ENCODE peak calls at places on chromosomes 5 and 9, in nine cellular contexts. One of them, this sample, is unnamed.

GRCh38 chr5:107154598-107154997 is 516.1 kb downstream of the EFNA5 start:
- DNase-seq in bronchial epithelial cell: no peak
- DNase-seq in esophagus squamous epithelium: no peak
- DNase-seq in HCT116: no peak
- DNase-seq in Panc1: no peak
- DNase-seq in right cardiac atrium: no peak
- DNase-seq in HAP-1: no peak
- DNase-seq in transverse colon: no peak
- DNase-seq in astrocyte of the cerebellum: no peak
- DNase-seq in this sample: no peak

GRCh38 chr9:105063665-105064247 is 135.8 kb upstream of the ABCA1 start:
- DNase-seq in bronchial epithelial cell: peak
- DNase-seq in esophagus squamous epithelium: no peak
- DNase-seq in HCT116: no peak
- DNase-seq in Panc1: no peak
- DNase-seq in right cardiac atrium: peak
- DNase-seq in HAP-1: no peak
- DNase-seq in transverse colon: peak
- DNase-seq in astrocyte of the cerebellum: peak
- DNase-seq in this sample: peak

GRCh38 chr5:158640581-158640980 is 459.1 kb downstream of the EBF1 start:
- DNase-seq in bronchial epithelial cell: peak
- DNase-seq in esophagus squamous epithelium: no peak
- DNase-seq in HCT116: no peak
- DNase-seq in Panc1: no peak
- DNase-seq in right cardiac atrium: no peak
- DNase-seq in HAP-1: no peak
- DNase-seq in transverse colon: no peak
- DNase-seq in astrocyte of the cerebellum: no peak
- DNase-seq in this sample: no peak

GRCh38 chr5:153523196-153523595 is 32.7 kb downstream of the GRIA1 start:
- DNase-seq in bronchial epithelial cell: no peak
- DNase-seq in esophagus squamous epithelium: no peak
- DNase-seq in HCT116: no peak
- DNase-seq in Panc1: no peak
- DNase-seq in right cardiac atrium: no peak
- DNase-seq in HAP-1: no peak
- DNase-seq in transverse colon: no peak
- DNase-seq in astrocyte of the cerebellum: no peak
- DNase-seq in this sample: no peak

GRCh38 chr5:109865636-109866035 is 175.9 kb downstream of the MAN2A1 start:
- DNase-seq in bronchial epithelial cell: peak
- DNase-seq in esophagus squamous epithelium: no peak
- DNase-seq in HCT116: no peak
- DNase-seq in Panc1: peak
- DNase-seq in right cardiac atrium: no peak
- DNase-seq in HAP-1: peak
- DNase-seq in transverse colon: no peak
- DNase-seq in astrocyte of the cerebellum: peak
- DNase-seq in this sample: no peak

GRCh38 chr9:81559741-81560140 is 129.6 kb downstream of the TLE1 start:
- DNase-seq in bronchial epithelial cell: peak
- DNase-seq in esophagus squamous epithelium: no peak
- DNase-seq in HCT116: peak
- DNase-seq in Panc1: no peak
- DNase-seq in right cardiac atrium: no peak
- DNase-seq in HAP-1: no peak
- DNase-seq in transverse colon: no peak
- DNase-seq in astrocyte of the cerebellum: peak
- DNase-seq in this sample: no peak

GRCh38 chr5:167871091-167871490 is 420.4 kb upstream of the WWC1 start:
- DNase-seq in bronchial epithelial cell: no peak
- DNase-seq in esophagus squamous epithelium: no peak
- DNase-seq in HCT116: no peak
- DNase-seq in Panc1: no peak
- DNase-seq in right cardiac atrium: no peak
- DNase-seq in HAP-1: no peak
- DNase-seq in transverse colon: no peak
- DNase-seq in astrocyte of the cerebellum: no peak
- DNase-seq in this sample: no peak

GRCh38 chr9:4113711-4114110 is 186.2 kb downstream of the GLIS3 start:
- DNase-seq in bronchial epithelial cell: no peak
- DNase-seq in esophagus squamous epithelium: no peak
- DNase-seq in HCT116: no peak
- DNase-seq in Panc1: no peak
- DNase-seq in right cardiac atrium: no peak
- DNase-seq in HAP-1: no peak
- DNase-seq in transverse colon: no peak
- DNase-seq in astrocyte of the cerebellum: peak
- DNase-seq in this sample: no peak

GRCh38 chr5:134142088-134142487 is 27.6 kb downstream of the TCF7 start:
- DNase-seq in bronchial epithelial cell: no peak
- DNase-seq in esophagus squamous epithelium: no peak
- DNase-seq in HCT116: no peak
- DNase-seq in Panc1: no peak
- DNase-seq in right cardiac atrium: no peak
- DNase-seq in HAP-1: no peak
- DNase-seq in transverse colon: no peak
- DNase-seq in astrocyte of the cerebellum: no peak
- DNase-seq in this sample: no peak

GRCh38 chr9:86945868-86946711 is 1.2 kb downstream of the GAS1 start:
- DNase-seq in bronchial epithelial cell: peak
- DNase-seq in esophagus squamous epithelium: peak
- DNase-seq in HCT116: no peak
- DNase-seq in Panc1: no peak
- DNase-seq in right cardiac atrium: peak
- DNase-seq in HAP-1: no peak
- DNase-seq in transverse colon: peak
- DNase-seq in astrocyte of the cerebellum: no peak
- DNase-seq in this sample: peak

GRCh38 chr9:72363226-72363625 is 1.8 kb downstream of the ZFAND5 start:
- DNase-seq in bronchial epithelial cell: no peak
- DNase-seq in esophagus squamous epithelium: no peak
- DNase-seq in HCT116: no peak
- DNase-seq in Panc1: no peak
- DNase-seq in right cardiac atrium: no peak
- DNase-seq in HAP-1: no peak
- DNase-seq in transverse colon: no peak
- DNase-seq in astrocyte of the cerebellum: no peak
- DNase-seq in this sample: no peak

GRCh38 chr9:77210116-77210515 is 32.8 kb downstream of the VPS13A start:
- DNase-seq in bronchial epithelial cell: no peak
- DNase-seq in esophagus squamous epithelium: no peak
- DNase-seq in HCT116: no peak
- DNase-seq in Panc1: no peak
- DNase-seq in right cardiac atrium: no peak
- DNase-seq in HAP-1: no peak
- DNase-seq in transverse colon: no peak
- DNase-seq in astrocyte of the cerebellum: no peak
- DNase-seq in this sample: no peak

GRCh38 chr9:75903785-75904360 is 13.4 kb downstream of the PCSK5 start:
- DNase-seq in bronchial epithelial cell: peak
- DNase-seq in esophagus squamous epithelium: no peak
- DNase-seq in HCT116: peak
- DNase-seq in Panc1: no peak
- DNase-seq in right cardiac atrium: no peak
- DNase-seq in HAP-1: no peak
- DNase-seq in transverse colon: peak
- DNase-seq in astrocyte of the cerebellum: peak
- DNase-seq in this sample: no peak

GRCh38 chr9:69171049-69171448 is 3.0 kb upstream of the TJP2 start:
- DNase-seq in bronchial epithelial cell: peak
- DNase-seq in esophagus squamous epithelium: no peak
- DNase-seq in HCT116: no peak
- DNase-seq in Panc1: no peak
- DNase-seq in right cardiac atrium: no peak
- DNase-seq in HAP-1: no peak
- DNase-seq in transverse colon: no peak
- DNase-seq in astrocyte of the cerebellum: no peak
- DNase-seq in this sample: no peak

GRCh38 chr9:69171517-69171916 is 2.6 kb upstream of the TJP2 start:
- DNase-seq in bronchial epithelial cell: no peak
- DNase-seq in esophagus squamous epithelium: no peak
- DNase-seq in HCT116: no peak
- DNase-seq in Panc1: no peak
- DNase-seq in right cardiac atrium: no peak
- DNase-seq in HAP-1: no peak
- DNase-seq in transverse colon: no peak
- DNase-seq in astrocyte of the cerebellum: no peak
- DNase-seq in this sample: no peak

GRCh38 chr9:69173891-69174644 is at the start of gene TJP2:
- DNase-seq in bronchial epithelial cell: peak
- DNase-seq in esophagus squamous epithelium: no peak
- DNase-seq in HCT116: no peak
- DNase-seq in Panc1: no peak
- DNase-seq in right cardiac atrium: peak
- DNase-seq in HAP-1: peak
- DNase-seq in transverse colon: peak
- DNase-seq in astrocyte of the cerebellum: no peak
- DNase-seq in this sample: peak

GRCh38 chr9:69173497-69173890 is 583 bp upstream of the TJP2 start:
- DNase-seq in bronchial epithelial cell: no peak
- DNase-seq in esophagus squamous epithelium: no peak
- DNase-seq in HCT116: no peak
- DNase-seq in Panc1: no peak
- DNase-seq in right cardiac atrium: no peak
- DNase-seq in HAP-1: no peak
- DNase-seq in transverse colon: no peak
- DNase-seq in astrocyte of the cerebellum: no peak
- DNase-seq in this sample: no peak

GRCh38 chr9:69172895-69173294 is 1.2 kb upstream of the TJP2 start:
- DNase-seq in bronchial epithelial cell: peak
- DNase-seq in esophagus squamous epithelium: no peak
- DNase-seq in HCT116: no peak
- DNase-seq in Panc1: no peak
- DNase-seq in right cardiac atrium: no peak
- DNase-seq in HAP-1: no peak
- DNase-seq in transverse colon: no peak
- DNase-seq in astrocyte of the cerebellum: no peak
- DNase-seq in this sample: no peak
- H3K4me3 ChIP-seq in bronchial epithelial cell: no peak
- H3K4me3 ChIP-seq in esophagus squamous epithelium: no peak
- H3K4me3 ChIP-seq in HCT116: no peak
- H3K4me3 ChIP-seq in Panc1: no peak
- H3K4me3 ChIP-seq in right cardiac atrium: no peak
- H3K4me3 ChIP-seq in HAP-1: no peak
- H3K4me3 ChIP-seq in transverse colon: no peak
- H3K4me3 ChIP-seq in astrocyte of the cerebellum: no peak
- H3K4me3 ChIP-seq in this sample: no peak

DNA sequence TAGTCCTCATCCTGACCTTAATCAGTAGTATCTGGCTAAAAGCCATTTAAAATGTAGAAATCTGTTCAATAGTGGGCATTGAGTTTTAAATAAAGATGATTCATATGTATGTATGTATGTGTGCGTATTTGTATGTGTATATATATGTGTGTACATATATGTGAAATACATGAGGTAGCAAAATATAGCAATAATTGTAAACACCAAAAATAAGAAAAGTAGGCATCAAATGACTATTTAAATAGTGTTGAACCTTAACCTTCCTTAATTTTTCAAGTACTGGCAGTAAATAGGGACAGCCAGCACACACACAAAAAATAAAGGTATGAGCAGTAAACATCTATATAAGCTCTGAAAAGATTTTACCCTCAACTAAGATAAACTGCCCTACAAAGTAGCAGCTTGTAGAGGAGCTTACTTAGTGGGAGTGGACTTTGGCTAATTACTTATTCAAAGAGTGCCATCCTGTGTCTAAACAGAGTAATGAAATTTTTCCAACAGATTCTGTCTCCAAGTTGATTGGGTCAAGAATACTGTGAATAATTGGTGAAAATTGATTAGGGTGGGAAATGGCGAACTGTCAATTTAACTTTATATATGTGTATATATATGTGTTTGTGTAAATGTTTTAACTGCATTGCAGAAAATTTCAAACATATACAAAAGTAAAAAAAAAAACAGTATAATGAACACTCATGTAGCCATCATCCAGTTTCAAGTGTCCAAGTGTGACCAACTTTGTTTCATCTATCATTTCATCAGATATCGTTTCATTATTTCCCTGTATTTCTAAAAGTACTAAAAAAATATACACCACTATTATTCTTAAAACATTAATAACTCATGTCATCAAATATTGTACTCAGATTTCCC is 2.0 kb upstream of the ADAMTS6 start:
- DNase-seq in bronchial epithelial cell: peak
- DNase-seq in esophagus squamous epithelium: no peak
- DNase-seq in HCT116: peak
- DNase-seq in Panc1: peak
- DNase-seq in right cardiac atrium: no peak
- DNase-seq in HAP-1: peak
- DNase-seq in transverse colon: no peak
- DNase-seq in astrocyte of the cerebellum: peak
- DNase-seq in this sample: no peak
- H3K4me3 ChIP-seq in bronchial epithelial cell: peak
- H3K4me3 ChIP-seq in esophagus squamous epithelium: peak
- H3K4me3 ChIP-seq in HCT116: peak
- H3K4me3 ChIP-seq in Panc1: peak
- H3K4me3 ChIP-seq in right cardiac atrium: peak
- H3K4me3 ChIP-seq in HAP-1: no peak
- H3K4me3 ChIP-seq in transverse colon: peak
- H3K4me3 ChIP-seq in astrocyte of the cerebellum: peak
- H3K4me3 ChIP-seq in this sample: peak

DNA sequence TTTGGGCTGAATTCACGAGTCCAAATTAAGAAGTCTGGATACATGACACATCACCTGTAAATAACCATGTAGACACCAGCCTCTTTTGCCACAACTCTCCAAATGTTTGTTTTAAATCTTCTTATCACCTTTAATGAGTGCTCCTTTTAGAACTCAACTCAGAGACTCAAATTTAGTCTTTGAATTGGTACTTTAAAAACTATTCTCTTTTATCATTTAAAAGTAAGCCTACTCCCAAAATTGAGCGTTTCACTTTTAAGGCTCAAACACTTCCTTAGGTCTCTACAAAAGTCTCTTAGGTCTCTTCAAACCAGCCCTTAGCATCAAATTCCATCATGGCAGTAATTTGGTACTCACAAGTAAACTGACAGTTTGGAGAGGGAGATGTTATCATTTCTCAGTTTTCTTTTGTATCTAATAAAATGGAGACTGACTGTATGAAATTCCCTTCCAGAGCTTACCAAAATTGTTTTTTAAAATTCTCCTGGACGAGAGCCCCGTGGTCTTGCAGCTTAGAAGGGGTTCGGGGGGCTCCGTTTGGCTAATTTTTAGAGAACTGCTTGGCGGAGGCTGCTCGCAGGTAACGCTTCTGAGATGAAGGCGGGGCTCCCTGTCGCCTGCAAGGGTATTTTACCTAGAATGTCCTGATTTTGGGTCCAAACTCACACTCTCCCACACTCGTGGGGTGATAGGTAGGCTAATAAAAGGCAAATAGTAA is 194.6 kb downstream of the MEF2C start:
- DNase-seq in bronchial epithelial cell: no peak
- DNase-seq in esophagus squamous epithelium: no peak
- DNase-seq in HCT116: no peak
- DNase-seq in Panc1: no peak
- DNase-seq in right cardiac atrium: no peak
- DNase-seq in HAP-1: no peak
- DNase-seq in transverse colon: no peak
- DNase-seq in astrocyte of the cerebellum: no peak
- DNase-seq in this sample: no peak
- H3K4me3 ChIP-seq in bronchial epithelial cell: no peak
- H3K4me3 ChIP-seq in esophagus squamous epithelium: no peak
- H3K4me3 ChIP-seq in HCT116: no peak
- H3K4me3 ChIP-seq in Panc1: no peak
- H3K4me3 ChIP-seq in right cardiac atrium: no peak
- H3K4me3 ChIP-seq in HAP-1: no peak
- H3K4me3 ChIP-seq in transverse colon: no peak
- H3K4me3 ChIP-seq in astrocyte of the cerebellum: no peak
- H3K4me3 ChIP-seq in this sample: no peak

GRCh38 chr9:18359335-18359734 is 114.6 kb upstream of the ADAMTSL1 start:
- DNase-seq in bronchial epithelial cell: peak
- DNase-seq in esophagus squamous epithelium: no peak
- DNase-seq in HCT116: no peak
- DNase-seq in Panc1: no peak
- DNase-seq in right cardiac atrium: no peak
- DNase-seq in HAP-1: no peak
- DNase-seq in transverse colon: no peak
- DNase-seq in astrocyte of the cerebellum: peak
- DNase-seq in this sample: no peak
- H3K4me3 ChIP-seq in bronchial epithelial cell: no peak
- H3K4me3 ChIP-seq in esophagus squamous epithelium: no peak
- H3K4me3 ChIP-seq in HCT116: no peak
- H3K4me3 ChIP-seq in Panc1: no peak
- H3K4me3 ChIP-seq in right cardiac atrium: no peak
- H3K4me3 ChIP-seq in HAP-1: no peak
- H3K4me3 ChIP-seq in transverse colon: no peak
- H3K4me3 ChIP-seq in astrocyte of the cerebellum: no peak
- H3K4me3 ChIP-seq in this sample: no peak